ENCODE peak calls at places on chromosomes 16 and 17, in eight cellular contexts. One of them, this sample, is unnamed.
A peak's percentile ranks its signal among the peaks of the same experiment; 100 is the strongest.

GRCh38 chr17:61574542-61575351 is 16.3 kb downstream of the NACA2 start:
- DNase-seq in cardiac fibroblast: peak; percentile 30
- DNase-seq in heart left ventricle: no peak
- DNase-seq in choroid plexus epithelial cell: peak; percentile 70
- DNase-seq in AG10803: peak; percentile 47
- DNase-seq in GM12865: peak; percentile 6
- DNase-seq in naive thymus-derived CD4-positive, alpha-beta T cell: no peak
- DNase-seq in small intestine: peak; percentile 46
- DNase-seq in this sample: peak; percentile 78

GRCh38 chr16:87384162-87384999 is 805 bp upstream of the FBXO31 start:
- DNase-seq in heart left ventricle: peak; percentile 74
- DNase-seq in GM12865: no peak
- DNase-seq in AG10803: no peak
- DNase-seq in naive thymus-derived CD4-positive, alpha-beta T cell: no peak
- DNase-seq in cardiac fibroblast: no peak
- DNase-seq in choroid plexus epithelial cell: no peak
- DNase-seq in small intestine: peak; percentile 56
- DNase-seq in this sample: peak; percentile 80

GRCh38 chr16:71351558-71351901 is 7.0 kb upstream of the CALB2 start:
- DNase-seq in cardiac fibroblast: no peak
- DNase-seq in naive thymus-derived CD4-positive, alpha-beta T cell: no peak
- DNase-seq in AG10803: no peak
- DNase-seq in GM12865: no peak
- DNase-seq in small intestine: no peak
- DNase-seq in choroid plexus epithelial cell: no peak
- DNase-seq in heart left ventricle: no peak
- DNase-seq in this sample: no peak

GRCh38 chr17:4948997-4949320 is 629 bp upstream of the PFN1 start:
- DNase-seq in small intestine: peak; percentile 89
- DNase-seq in naive thymus-derived CD4-positive, alpha-beta T cell: peak; percentile 79
- DNase-seq in cardiac fibroblast: peak; percentile 94
- DNase-seq in choroid plexus epithelial cell: peak; percentile 94
- DNase-seq in AG10803: peak; percentile 89
- DNase-seq in heart left ventricle: peak; percentile 92
- DNase-seq in GM12865: peak; percentile 95
- DNase-seq in this sample: peak; percentile 95

GRCh38 chr16:66523861-66524354 is 26.0 kb downstream of the TK2 start:
- DNase-seq in naive thymus-derived CD4-positive, alpha-beta T cell: peak; percentile 67
- DNase-seq in cardiac fibroblast: peak; percentile 26
- DNase-seq in small intestine: peak; percentile 51
- DNase-seq in AG10803: no peak
- DNase-seq in heart left ventricle: no peak
- DNase-seq in choroid plexus epithelial cell: no peak
- DNase-seq in GM12865: peak; percentile 82
- DNase-seq in this sample: no peak

GRCh38 chr17:10629706-10630105 is 27.4 kb downstream of the MYH3 start:
- DNase-seq in cardiac fibroblast: no peak
- DNase-seq in heart left ventricle: no peak
- DNase-seq in GM12865: no peak
- DNase-seq in small intestine: no peak
- DNase-seq in AG10803: no peak
- DNase-seq in choroid plexus epithelial cell: no peak
- DNase-seq in naive thymus-derived CD4-positive, alpha-beta T cell: no peak
- DNase-seq in this sample: no peak

GRCh38 chr17:19364699-19365498 is 2.4 kb upstream of the B9D1 start:
- DNase-seq in naive thymus-derived CD4-positive, alpha-beta T cell: no peak
- DNase-seq in GM12865: no peak
- DNase-seq in AG10803: no peak
- DNase-seq in choroid plexus epithelial cell: no peak
- DNase-seq in small intestine: no peak
- DNase-seq in cardiac fibroblast: no peak
- DNase-seq in heart left ventricle: no peak
- DNase-seq in this sample: peak; percentile 53

GRCh38 chr16:63289834-63290460 is 1253.7 kb upstream of the CDH8 start:
- DNase-seq in small intestine: peak; percentile 17
- DNase-seq in AG10803: peak; percentile 0
- DNase-seq in choroid plexus epithelial cell: peak; percentile 9
- DNase-seq in naive thymus-derived CD4-positive, alpha-beta T cell: no peak
- DNase-seq in heart left ventricle: peak; percentile 48
- DNase-seq in GM12865: peak; percentile 50
- DNase-seq in cardiac fibroblast: peak; percentile 24
- DNase-seq in this sample: peak; percentile 22

GRCh38 chr17:43927101-43927935 is 15.0 kb downstream of the PPY start:
- DNase-seq in GM12865: no peak
- DNase-seq in AG10803: no peak
- DNase-seq in heart left ventricle: peak; percentile 50
- DNase-seq in cardiac fibroblast: no peak
- DNase-seq in naive thymus-derived CD4-positive, alpha-beta T cell: no peak
- DNase-seq in small intestine: peak; percentile 35
- DNase-seq in choroid plexus epithelial cell: no peak
- DNase-seq in this sample: no peak

GRCh38 chr16:7456221-7456620 is 123.6 kb downstream of the RBFOX1 start:
- DNase-seq in AG10803: no peak
- DNase-seq in heart left ventricle: no peak
- DNase-seq in small intestine: no peak
- DNase-seq in choroid plexus epithelial cell: no peak
- DNase-seq in naive thymus-derived CD4-positive, alpha-beta T cell: no peak
- DNase-seq in GM12865: no peak
- DNase-seq in cardiac fibroblast: no peak
- DNase-seq in this sample: no peak

GRCh38 chr17:41692722-41693521 is 4.2 kb downstream of the EIF1 start:
- DNase-seq in GM12865: peak; percentile 34
- DNase-seq in heart left ventricle: no peak
- DNase-seq in choroid plexus epithelial cell: peak; percentile 18
- DNase-seq in cardiac fibroblast: peak; percentile 31
- DNase-seq in naive thymus-derived CD4-positive, alpha-beta T cell: peak; percentile 37
- DNase-seq in small intestine: no peak
- DNase-seq in AG10803: peak; percentile 20
- DNase-seq in this sample: peak; percentile 19

GRCh38 chr17:144936-145670 is 7.7 kb downstream of the SCGB1C2 start:
- DNase-seq in naive thymus-derived CD4-positive, alpha-beta T cell: no peak
- DNase-seq in heart left ventricle: no peak
- DNase-seq in AG10803: no peak
- DNase-seq in small intestine: no peak
- DNase-seq in cardiac fibroblast: no peak
- DNase-seq in choroid plexus epithelial cell: no peak
- DNase-seq in GM12865: no peak
- DNase-seq in this sample: no peak

GRCh38 chr17:73311781-73312641 is at the start of gene CDC42EP4:
- DNase-seq in naive thymus-derived CD4-positive, alpha-beta T cell: peak; percentile 75
- DNase-seq in heart left ventricle: peak; percentile 97
- DNase-seq in GM12865: peak; percentile 94
- DNase-seq in small intestine: peak; percentile 95
- DNase-seq in AG10803: peak; percentile 93
- DNase-seq in cardiac fibroblast: peak; percentile 97
- DNase-seq in choroid plexus epithelial cell: peak; percentile 96
- DNase-seq in this sample: peak; percentile 98

GRCh38 chr16:15046692-15047376 is 9.0 kb downstream of the NTAN1 start:
- DNase-seq in GM12865: no peak
- DNase-seq in heart left ventricle: no peak
- DNase-seq in naive thymus-derived CD4-positive, alpha-beta T cell: no peak
- DNase-seq in small intestine: no peak
- DNase-seq in AG10803: no peak
- DNase-seq in cardiac fibroblast: no peak
- DNase-seq in choroid plexus epithelial cell: no peak
- DNase-seq in this sample: no peak

DNA sequence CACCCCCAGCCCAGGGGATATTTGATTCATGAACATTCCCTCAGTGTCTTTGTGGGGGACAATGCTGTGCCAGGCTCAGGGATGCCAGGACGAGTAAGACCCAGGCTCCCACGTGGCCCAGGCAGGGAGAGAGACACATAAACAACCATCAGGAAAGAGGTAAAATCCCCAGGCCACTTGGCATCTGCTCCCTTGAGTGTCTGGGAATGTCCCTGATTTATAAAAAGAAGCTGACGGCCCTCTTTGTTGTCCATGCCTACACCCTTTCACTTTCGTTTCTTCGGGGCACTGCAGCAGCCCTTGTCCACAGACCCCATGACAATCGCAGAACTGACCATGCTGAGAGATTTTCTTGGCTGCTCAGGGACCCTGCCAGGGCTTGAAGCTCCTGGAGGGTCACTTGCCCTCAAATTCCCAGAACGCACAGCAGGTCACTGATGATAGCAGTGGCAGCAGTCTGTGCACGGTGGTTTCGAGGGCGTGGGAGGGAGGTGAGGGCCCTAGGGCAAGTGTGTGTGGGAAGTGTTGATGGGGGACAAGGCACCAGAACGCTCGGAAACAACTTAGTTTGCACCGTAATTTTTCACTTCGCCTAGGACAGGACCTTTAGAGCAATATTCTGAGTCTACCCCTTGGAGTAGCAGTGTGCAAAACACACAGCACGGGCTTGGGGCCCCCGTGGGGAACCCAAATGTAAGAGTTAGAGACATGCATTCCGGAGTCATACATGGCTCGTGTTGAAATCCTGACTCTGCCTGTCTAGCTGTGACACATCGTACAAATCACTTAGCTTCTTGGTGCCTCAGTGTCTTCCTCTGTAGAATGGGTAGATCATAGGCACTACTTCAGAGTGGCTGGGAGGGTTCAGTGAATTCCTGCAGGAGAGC is 4.7 kb downstream of the NOD2 start:
- DNase-seq in choroid plexus epithelial cell: peak; percentile 66
- DNase-seq in GM12865: peak; percentile 78
- DNase-seq in heart left ventricle: peak; percentile 48
- DNase-seq in naive thymus-derived CD4-positive, alpha-beta T cell: no peak
- DNase-seq in small intestine: peak; percentile 53
- DNase-seq in cardiac fibroblast: peak; percentile 42
- DNase-seq in AG10803: peak; percentile 33
- DNase-seq in this sample: peak; percentile 13
- H3K4me3 ChIP-seq in choroid plexus epithelial cell: peak overlapping the region; percentile 48
- H3K4me3 ChIP-seq in GM12865: peak overlapping the region; percentile 57
- H3K4me3 ChIP-seq in heart left ventricle: peak overlapping the region; percentile 49
- H3K4me3 ChIP-seq in naive thymus-derived CD4-positive, alpha-beta T cell: peak overlapping the region; percentile 56
- H3K4me3 ChIP-seq in small intestine: peak overlapping the region; percentile 32
- H3K4me3 ChIP-seq in cardiac fibroblast: peak overlapping the region; percentile 18
- H3K4me3 ChIP-seq in AG10803: peak overlapping the region; percentile 55
- H3K4me3 ChIP-seq in this sample: peak overlapping the region; percentile 72

GRCh38 chr17:74455025-74455585 is 11.3 kb upstream of the CD300A start:
- DNase-seq in naive thymus-derived CD4-positive, alpha-beta T cell: no peak
- DNase-seq in small intestine: no peak
- DNase-seq in AG10803: no peak
- DNase-seq in heart left ventricle: peak; percentile 64
- DNase-seq in cardiac fibroblast: no peak
- DNase-seq in choroid plexus epithelial cell: no peak
- DNase-seq in GM12865: peak; percentile 44
- DNase-seq in this sample: no peak

GRCh38 chr17:74452027-74452840 is 14.2 kb upstream of the CD300A start:
- DNase-seq in AG10803: no peak
- DNase-seq in cardiac fibroblast: no peak
- DNase-seq in heart left ventricle: peak; percentile 67
- DNase-seq in GM12865: no peak
- DNase-seq in naive thymus-derived CD4-positive, alpha-beta T cell: no peak
- DNase-seq in small intestine: peak; percentile 58
- DNase-seq in choroid plexus epithelial cell: no peak
- DNase-seq in this sample: no peak

GRCh38 chr17:74453665-74454196 is 12.7 kb upstream of the CD300A start:
- DNase-seq in AG10803: no peak
- DNase-seq in small intestine: no peak
- DNase-seq in choroid plexus epithelial cell: peak; percentile 70
- DNase-seq in cardiac fibroblast: no peak
- DNase-seq in heart left ventricle: no peak
- DNase-seq in GM12865: peak; percentile 86
- DNase-seq in naive thymus-derived CD4-positive, alpha-beta T cell: no peak
- DNase-seq in this sample: peak; percentile 88

GRCh38 chr17:74452841-74453661 is 13.4 kb upstream of the CD300A start:
- DNase-seq in naive thymus-derived CD4-positive, alpha-beta T cell: no peak
- DNase-seq in AG10803: no peak
- DNase-seq in cardiac fibroblast: no peak
- DNase-seq in small intestine: no peak
- DNase-seq in heart left ventricle: no peak
- DNase-seq in choroid plexus epithelial cell: no peak
- DNase-seq in GM12865: no peak
- DNase-seq in this sample: no peak

GRCh38 chr17:74454197-74455024 is 12.0 kb upstream of the CD300A start:
- DNase-seq in small intestine: peak; percentile 88
- DNase-seq in heart left ventricle: peak; percentile 97
- DNase-seq in cardiac fibroblast: peak; percentile 89
- DNase-seq in naive thymus-derived CD4-positive, alpha-beta T cell: peak; percentile 49
- DNase-seq in GM12865: no peak
- DNase-seq in AG10803: peak; percentile 66
- DNase-seq in choroid plexus epithelial cell: no peak
- DNase-seq in this sample: no peak
- H3K4me3 ChIP-seq in small intestine: peak overlapping the region; percentile 37
- H3K4me3 ChIP-seq in heart left ventricle: peak overlapping the region; percentile 54
- H3K4me3 ChIP-seq in cardiac fibroblast: peak overlapping the region; percentile 21
- H3K4me3 ChIP-seq in naive thymus-derived CD4-positive, alpha-beta T cell: peak overlapping the region; percentile 40
- H3K4me3 ChIP-seq in GM12865: peak overlapping the region; percentile 49
- H3K4me3 ChIP-seq in AG10803: peak overlapping the region; percentile 54
- H3K4me3 ChIP-seq in choroid plexus epithelial cell: peak overlapping the region; percentile 44
- H3K4me3 ChIP-seq in this sample: peak overlapping the region; percentile 74

GRCh38 chr17:39631403-39631802 is 4.7 kb downstream of the PPP1R1B start:
- DNase-seq in GM12865: no peak
- DNase-seq in choroid plexus epithelial cell: no peak
- DNase-seq in AG10803: no peak
- DNase-seq in naive thymus-derived CD4-positive, alpha-beta T cell: no peak
- DNase-seq in cardiac fibroblast: no peak
- DNase-seq in small intestine: peak; percentile 71
- DNase-seq in heart left ventricle: no peak
- DNase-seq in this sample: no peak
- H3K4me3 ChIP-seq in GM12865: no peak overlapping the region
- H3K4me3 ChIP-seq in choroid plexus epithelial cell: no peak overlapping the region
- H3K4me3 ChIP-seq in AG10803: no peak overlapping the region
- H3K4me3 ChIP-seq in naive thymus-derived CD4-positive, alpha-beta T cell: no peak overlapping the region
- H3K4me3 ChIP-seq in cardiac fibroblast: no peak overlapping the region
- H3K4me3 ChIP-seq in small intestine: no peak overlapping the region
- H3K4me3 ChIP-seq in heart left ventricle: no peak overlapping the region
- H3K4me3 ChIP-seq in this sample: no peak overlapping the region

DNA sequence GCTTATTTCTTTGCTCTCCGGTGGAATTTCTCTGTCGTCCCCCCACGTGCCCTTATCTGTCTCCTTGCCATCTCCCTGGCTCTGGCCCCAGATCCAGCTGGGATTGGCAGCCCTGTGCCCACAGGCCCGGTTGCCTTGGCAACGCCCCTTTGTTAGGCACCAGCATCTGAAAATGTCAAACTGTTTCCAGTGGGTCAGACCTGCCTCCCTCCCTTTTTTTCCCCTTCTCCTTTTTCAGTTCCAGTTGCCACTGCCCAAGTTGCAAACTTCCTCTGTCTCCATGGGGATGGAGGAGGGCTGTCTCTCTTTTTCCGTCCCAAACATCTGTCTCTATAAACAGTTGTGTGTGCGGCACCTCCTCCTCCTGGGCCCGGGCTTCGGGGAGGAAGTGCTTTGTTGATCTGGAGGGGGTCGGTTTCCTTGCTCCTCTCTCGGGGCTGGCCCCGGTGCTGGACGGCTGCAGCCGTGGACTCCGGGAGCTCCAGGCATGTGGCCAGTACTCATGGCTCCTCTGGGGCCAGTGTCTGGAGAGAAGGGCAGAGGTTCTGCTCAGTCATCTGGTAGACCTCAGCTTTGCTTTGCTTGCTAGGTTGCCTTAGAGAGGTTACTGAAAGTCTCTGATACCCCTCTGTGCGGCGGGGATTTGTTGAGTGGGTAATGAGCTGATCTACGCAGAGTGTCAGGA is 35.3 kb downstream of the SOCS3 start:
- DNase-seq in GM12865: no peak
- DNase-seq in choroid plexus epithelial cell: peak; percentile 95
- DNase-seq in AG10803: peak; percentile 91
- DNase-seq in naive thymus-derived CD4-positive, alpha-beta T cell: peak; percentile 38
- DNase-seq in small intestine: no peak
- DNase-seq in cardiac fibroblast: peak; percentile 98
- DNase-seq in heart left ventricle: peak; percentile 95
- DNase-seq in this sample: peak; percentile 88
- H3K4me3 ChIP-seq in GM12865: no peak overlapping the region
- H3K4me3 ChIP-seq in choroid plexus epithelial cell: no peak overlapping the region
- H3K4me3 ChIP-seq in AG10803: peak overlapping the region; percentile 24
- H3K4me3 ChIP-seq in naive thymus-derived CD4-positive, alpha-beta T cell: no peak overlapping the region
- H3K4me3 ChIP-seq in small intestine: no peak overlapping the region
- H3K4me3 ChIP-seq in cardiac fibroblast: no peak overlapping the region
- H3K4me3 ChIP-seq in heart left ventricle: peak overlapping the region; percentile 11
- H3K4me3 ChIP-seq in this sample: peak overlapping the region; percentile 72